ENCODE peak calls at places on chromosome 21, in ten cellular contexts. I is uterus, Y is GM12878, X is prostate gland, N is A549, P is right lobe of liver, D is HCT116, Z is spleen, M is IMR-90, S is tibial nerve. K is an unnamed sample.

GRCh38 chr21:31888936-31889371 is 16.1 kb downstream of the HUNK start:
- DNase-seq in D (no peak), Y (no peak), X (peak), N (peak), P (no peak), S (no peak), I (no peak), M (no peak), Z (no peak), K (peak)

GRCh38 chr21:38982096-38982495 is 176.4 kb downstream of the ETS2 start:
- DNase-seq in Z (no peak), Y (no peak), I (no peak), M (no peak), S (no peak), P (no peak), X (no peak), D (no peak), N (no peak), K (peak)

GRCh38 chr21:39282911-39283310 is 30.5 kb downstream of the BRWD1 start:
- DNase-seq in S (no peak), P (no peak), N (no peak), M (no peak), D (no peak), Z (no peak), X (no peak), Y (no peak), I (no peak), K (no peak)

GRCh38 chr21:39441502-39442475 is 3.8 kb downstream of the LCA5L start:
- DNase-seq in I (no peak), D (peak), X (no peak), Y (no peak), S (no peak), Z (no peak), P (no peak), N (peak), M (peak), K (peak)

GRCh38 chr21:32096411-32096810 is 182.4 kb downstream of the MIS18A start:
- DNase-seq in X (no peak), Y (no peak), S (no peak), I (no peak), M (no peak), P (no peak), N (peak), D (peak), Z (no peak), K (no peak)

GRCh38 chr21:28078126-28078525 is 914.6 kb downstream of the LTN1 start:
- DNase-seq in Z (no peak), N (no peak), P (no peak), I (no peak), Y (no peak), S (no peak), X (no peak), M (no peak), D (no peak), K (no peak)

GRCh38 chr21:22164912-22165311 is 1166.7 kb downstream of the NCAM2 start:
- DNase-seq in S (no peak), Z (no peak), I (no peak), D (no peak), N (no peak), M (no peak), X (no peak), P (no peak), Y (no peak), K (no peak)

GRCh38 chr21:14405225-14405624 is 22.3 kb upstream of the HSPA13 start:
- DNase-seq in Z (no peak), I (no peak), M (no peak), P (no peak), Y (no peak), X (no peak), N (no peak), D (no peak), S (no peak), K (no peak)

GRCh38 chr21:30668776-30669175 is 26.1 kb downstream of the KRTAP20-3 start:
- DNase-seq in D (no peak), P (no peak), N (no peak), X (no peak), I (no peak), Y (no peak), S (no peak), Z (no peak), M (no peak), K (no peak)

GRCh38 chr21:27393726-27394125 is 426.8 kb upstream of the ADAMTS5 start:
- DNase-seq in M (peak), P (no peak), X (no peak), N (no peak), I (no peak), Y (no peak), D (no peak), S (no peak), Z (no peak), K (no peak)

GRCh38 chr21:17660449-17660848 is 47.7 kb upstream of the BTG3 start:
- DNase-seq in I (no peak), X (no peak), Y (no peak), Z (no peak), D (no peak), P (no peak), N (peak), S (no peak), M (no peak), K (no peak)

DNA sequence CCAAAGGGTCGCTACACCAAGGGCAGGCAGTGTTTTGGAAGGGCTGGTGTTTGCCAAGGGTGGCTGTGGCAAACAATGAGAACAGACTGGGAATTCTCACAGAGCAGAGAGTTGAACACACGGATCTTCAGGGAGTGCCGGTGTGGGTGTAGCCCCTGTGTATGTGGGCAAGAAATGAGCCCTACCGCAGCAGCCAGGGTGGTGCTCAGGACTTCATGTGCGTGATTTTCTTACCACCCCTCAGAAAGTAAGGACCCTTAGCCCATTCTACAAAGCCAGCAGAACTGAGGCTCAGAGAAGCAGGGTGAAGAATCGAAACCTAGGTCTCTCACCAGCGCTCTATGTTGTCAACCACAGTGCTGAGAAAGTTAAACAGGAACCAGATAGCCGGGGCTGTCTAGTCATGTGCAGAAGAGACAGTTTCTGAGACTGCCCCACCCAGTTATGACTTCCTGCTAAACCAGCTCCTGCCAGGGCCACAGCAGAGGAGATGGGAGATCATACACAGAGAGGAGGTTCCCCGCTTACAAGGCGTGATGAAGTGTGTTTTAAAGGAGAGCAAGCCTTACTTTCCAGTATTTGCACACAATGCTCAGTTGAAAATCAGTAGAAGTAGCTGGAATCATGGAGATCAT is 21.9 kb upstream of the MORC3 start:
- DNase-seq in D (no peak), P (no peak), I (peak), N (peak), M (peak), X (peak), S (no peak), Z (peak), Y (peak), K (peak)
- TF ChIP-seq POLR2A in D (no peak), P (peak), I (no peak), N (no peak), M (no peak), X (peak), S (peak), Z (no peak), Y (peak), K (no peak)

GRCh38 chr21:34890724-34891609 is 158.1 kb downstream of the RUNX1 start:
- DNase-seq in M (peak), Z (peak), Y (no peak), N (no peak), P (no peak), I (no peak), X (no peak), D (no peak), S (no peak), K (no peak)

GRCh38 chr21:34889287-34889536 is 159.9 kb downstream of the RUNX1 start:
- DNase-seq in Y (no peak), Z (peak), P (peak), X (peak), M (peak), S (no peak), N (peak), D (no peak), I (peak), K (no peak)

GRCh38 chr21:34890258-34890723 is 158.8 kb downstream of the RUNX1 start:
- DNase-seq in I (no peak), P (no peak), M (no peak), D (no peak), X (no peak), S (no peak), Z (no peak), Y (no peak), N (no peak), K (no peak)

GRCh38 chr21:34888569-34889286 is 160.4 kb downstream of the RUNX1 start:
- DNase-seq in S (peak), D (peak), N (peak), P (peak), Z (peak), I (peak), Y (no peak), X (peak), M (peak), K (peak)

GRCh38 chr21:34889537-34890257 is 159.4 kb downstream of the RUNX1 start:
- DNase-seq in I (peak), D (no peak), S (peak), N (peak), P (peak), X (peak), Y (no peak), M (peak), Z (peak), K (peak)
- TF ChIP-seq POLR2A in I (no peak), D (no peak), S (no peak), N (no peak), P (no peak), X (peak), Y (no peak), M (no peak), Z (no peak), K (no peak)

DNA sequence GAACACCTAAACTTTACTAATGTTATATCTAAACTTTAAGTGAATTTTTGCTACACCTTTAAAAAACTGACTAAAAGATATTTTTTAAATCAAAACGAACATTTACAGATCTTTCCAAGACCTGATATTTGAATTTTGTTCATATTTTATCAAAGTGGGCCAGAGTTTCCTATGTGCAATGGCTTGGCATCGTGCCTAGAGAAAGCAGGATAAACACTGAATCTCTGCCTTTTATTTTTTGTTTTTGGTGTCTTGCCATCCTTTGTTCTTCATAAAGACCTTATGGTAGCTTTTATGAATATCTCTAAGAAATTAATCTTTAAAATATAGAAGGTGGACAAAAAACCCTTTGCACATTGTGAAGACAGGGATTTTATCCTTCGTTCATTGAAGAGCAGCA is 25.8 kb upstream of the VPS26C start:
- DNase-seq in N (no peak), M (peak), I (peak), X (no peak), S (no peak), D (no peak), Z (no peak), P (no peak), Y (no peak), K (no peak)
- TF ChIP-seq POLR2A in N (no peak), M (no peak), I (no peak), X (no peak), S (no peak), D (no peak), Z (no peak), P (no peak), Y (no peak), K (no peak)

DNA sequence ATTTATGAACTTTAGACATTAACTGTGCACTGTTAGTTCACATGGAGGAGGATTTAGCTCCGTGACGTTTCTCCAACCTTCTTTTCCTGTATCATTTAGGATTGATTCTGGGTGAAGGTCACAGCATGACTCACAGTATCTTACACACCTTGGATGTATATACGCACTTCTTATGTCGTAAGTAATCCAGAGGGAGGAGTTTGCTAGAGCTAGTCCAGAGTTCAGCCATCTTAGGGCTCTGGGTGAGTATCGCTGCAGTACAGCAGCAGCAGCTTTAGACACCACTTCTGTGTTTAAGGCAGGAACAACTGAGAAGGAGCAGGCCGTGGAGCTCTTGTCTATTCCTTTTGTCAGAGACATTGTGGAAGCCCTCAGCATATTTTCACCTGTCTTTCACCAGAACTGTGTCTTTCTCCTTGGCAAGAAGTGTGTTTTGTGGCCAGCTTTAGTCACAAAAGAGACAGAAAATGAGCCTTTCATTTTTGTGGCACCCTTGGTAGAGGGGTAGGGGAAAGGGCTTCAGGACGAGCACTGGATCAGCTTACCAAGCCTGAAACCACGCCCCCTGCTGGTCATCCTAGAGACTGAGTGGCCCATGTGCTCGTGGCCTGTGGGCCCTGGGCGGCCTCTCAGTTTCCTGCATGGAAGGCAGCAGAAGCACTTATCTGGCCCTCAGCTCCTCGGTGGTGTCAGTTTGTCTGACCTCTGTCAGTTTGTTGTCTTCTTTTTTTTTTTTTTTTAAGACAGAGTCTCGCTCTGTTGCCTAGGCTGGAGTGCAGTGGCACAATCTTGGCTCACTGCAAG is 64.0 kb downstream of the ADARB1 start:
- DNase-seq in S (peak), P (peak), Z (peak), M (peak), Y (no peak), D (peak), I (peak), X (no peak), N (peak), K (peak)
- TF ChIP-seq POLR2A in S (no peak), P (no peak), Z (no peak), M (no peak), Y (no peak), D (no peak), I (no peak), X (no peak), N (no peak), K (no peak)

DNA sequence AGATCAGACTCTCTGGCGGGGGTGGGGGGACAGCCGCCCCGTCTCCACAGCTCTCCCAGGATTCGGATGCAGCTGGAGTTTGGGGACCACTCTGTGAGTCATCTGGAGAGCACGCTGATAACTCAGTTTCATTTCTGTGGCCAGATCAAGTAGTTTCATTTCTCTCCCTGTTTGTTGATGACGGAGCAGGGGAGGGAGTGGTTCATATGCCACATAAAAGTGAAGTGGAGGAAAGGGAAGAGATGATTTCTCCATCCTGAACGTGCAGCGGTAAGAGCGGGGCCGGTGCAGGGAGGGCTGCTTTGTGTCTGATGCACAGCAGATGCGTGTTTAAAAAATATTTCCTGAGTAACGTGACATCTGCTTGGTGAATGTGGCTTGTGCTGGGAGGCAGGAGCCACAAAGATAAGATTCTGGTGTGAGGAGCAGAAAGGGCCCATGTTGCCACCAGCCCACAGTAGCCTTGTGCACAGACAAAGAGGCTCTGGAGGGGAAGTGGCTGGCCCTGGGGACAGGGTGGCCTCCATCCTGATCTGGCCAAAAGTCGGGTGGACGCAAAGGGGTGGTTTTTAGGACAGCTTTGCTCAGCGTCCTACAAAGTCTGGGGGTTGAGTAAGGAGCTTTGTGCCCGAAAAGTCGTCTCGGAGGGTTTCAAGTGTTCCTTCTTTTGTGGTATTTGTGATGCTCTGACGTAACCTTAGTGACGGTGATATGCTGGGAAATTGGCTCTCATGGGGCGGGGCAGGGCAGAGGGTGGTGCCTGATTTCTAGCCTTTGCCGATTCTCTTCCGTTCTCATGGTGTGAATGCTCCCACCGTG is at the start of gene MX2:
- DNase-seq in I (peak), P (peak), Y (peak), N (no peak), M (peak), S (peak), Z (peak), X (no peak), D (no peak), K (peak)
- TF ChIP-seq POLR2A in I (no peak), P (peak), Y (peak), N (no peak), M (no peak), S (peak), Z (peak), X (peak), D (no peak), K (no peak)

DNA sequence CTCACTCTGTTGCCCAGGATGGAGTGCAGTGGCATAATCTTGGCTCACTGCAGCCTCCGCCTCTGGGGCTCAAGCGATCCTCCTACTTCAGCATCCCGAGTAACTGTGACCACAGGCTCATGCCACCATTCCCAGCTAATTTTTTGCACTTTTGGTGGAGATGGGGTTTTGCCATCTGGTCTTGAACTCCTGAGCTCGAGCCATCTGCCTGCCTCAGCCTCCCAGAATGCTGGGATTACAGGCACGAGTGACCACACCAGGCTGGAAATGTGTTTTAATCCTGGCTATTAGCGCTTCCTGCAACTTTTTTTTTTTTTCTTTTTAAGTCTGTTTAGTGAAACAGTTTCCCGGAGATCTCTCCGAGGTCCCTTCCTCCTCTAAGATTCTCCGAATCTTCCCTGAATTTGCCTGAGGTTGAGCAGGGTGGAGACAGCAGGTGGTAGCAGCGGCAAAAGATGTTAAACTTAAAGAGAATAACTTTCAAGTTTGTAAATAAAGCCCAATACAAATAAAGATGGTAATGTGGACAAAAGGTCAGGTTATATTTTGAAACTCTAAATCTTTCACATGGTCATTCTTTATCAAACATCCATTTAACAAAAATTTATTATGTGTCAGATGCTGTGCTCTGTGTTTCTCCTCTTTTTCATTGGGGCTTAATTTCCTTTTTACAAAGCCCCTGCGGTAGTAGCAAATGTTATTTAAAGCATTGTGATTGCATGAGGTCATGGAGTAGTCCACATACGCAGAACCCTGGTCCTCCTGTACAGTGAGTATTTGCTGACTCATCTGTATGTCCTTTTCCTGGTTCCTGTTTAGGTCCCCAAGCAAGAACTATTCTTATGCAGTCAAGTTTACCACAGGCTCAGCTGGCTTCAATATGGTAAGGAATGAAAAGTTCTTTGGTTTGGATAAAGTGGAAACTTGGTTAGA is 119.1 kb downstream of the ITSN1 start:
- DNase-seq in P (no peak), M (peak), I (peak), Z (no peak), Y (no peak), D (peak), S (no peak), N (peak), X (no peak), K (peak)
- TF ChIP-seq POLR2A in P (no peak), M (no peak), I (no peak), Z (no peak), Y (no peak), D (no peak), S (no peak), N (no peak), X (no peak), K (no peak)

GRCh38 chr21:41765393-41765950 is 1.4 kb downstream of the RIPK4 start:
- DNase-seq in S (no peak), Y (no peak), Z (peak), M (no peak), D (no peak), I (no peak), X (no peak), N (no peak), P (no peak), K (no peak)

GRCh38 chr21:41767606-41768370 is 936 bp upstream of the RIPK4 start:
- DNase-seq in M (peak), N (peak), Y (no peak), P (peak), I (no peak), S (no peak), D (no peak), X (no peak), Z (no peak), K (peak)

GRCh38 chr21:41766051-41766882 is 585 bp downstream of the RIPK4 start:
- DNase-seq in P (peak), I (no peak), M (no peak), Z (peak), N (no peak), D (no peak), S (no peak), X (no peak), Y (no peak), K (peak)

GRCh38 chr21:41768371-41769042 is 1.7 kb upstream of the RIPK4 start:
- DNase-seq in D (peak), N (peak), S (no peak), M (peak), P (peak), I (no peak), Z (no peak), Y (no peak), X (no peak), K (peak)

GRCh38 chr21:41766883-41767605 is at the start of gene RIPK4:
- DNase-seq in M (peak), Z (no peak), D (peak), N (peak), X (peak), S (no peak), I (no peak), P (peak), Y (peak), K (peak)
- TF ChIP-seq POLR2A in M (no peak), Z (no peak), D (peak), N (peak), X (peak), S (no peak), I (no peak), P (peak), Y (peak), K (peak)

K was measured in thyroid gland.